ENCODE peak calls at places on chromosomes 5 and 9, in ten cellular contexts. One of them, this sample, is unnamed.

GRCh38 chr9:129072171-129072570 is 8.7 kb upstream of the DOLPP1 start:
- DNase-seq in HepG2: no peak
- DNase-seq in GM12878: no peak
- DNase-seq in SK-N-SH: no peak
- DNase-seq in H1: no peak
- DNase-seq in WTC11: no peak
- DNase-seq in NB4: no peak
- DNase-seq in HCT116: no peak
- DNase-seq in A549: no peak
- DNase-seq in K562: no peak
- DNase-seq in this sample: no peak

GRCh38 chr5:136526021-136526420 is 160.7 kb upstream of the TRPC7 start:
- DNase-seq in HCT116: no peak
- DNase-seq in SK-N-SH: no peak
- DNase-seq in GM12878: no peak
- DNase-seq in HepG2: no peak
- DNase-seq in A549: no peak
- DNase-seq in H1: no peak
- DNase-seq in WTC11: no peak
- DNase-seq in K562: no peak
- DNase-seq in NB4: no peak
- DNase-seq in this sample: no peak

GRCh38 chr5:139889410-139889809 is 93.8 kb downstream of the PSD2 start:
- DNase-seq in HepG2: no peak
- DNase-seq in HCT116: no peak
- DNase-seq in SK-N-SH: no peak
- DNase-seq in WTC11: no peak
- DNase-seq in H1: no peak
- DNase-seq in GM12878: no peak
- DNase-seq in A549: no peak
- DNase-seq in NB4: no peak
- DNase-seq in K562: no peak
- DNase-seq in this sample: no peak

GRCh38 chr5:72151169-72151568 is 43.9 kb downstream of the MAP1B start:
- DNase-seq in SK-N-SH: no peak
- DNase-seq in GM12878: no peak
- DNase-seq in HepG2: peak
- DNase-seq in HCT116: no peak
- DNase-seq in NB4: no peak
- DNase-seq in H1: no peak
- DNase-seq in WTC11: no peak
- DNase-seq in K562: no peak
- DNase-seq in A549: no peak
- DNase-seq in this sample: no peak

GRCh38 chr5:83927140-83927733 is 206.6 kb upstream of the HAPLN1 start:
- DNase-seq in HepG2: peak
- DNase-seq in A549: peak
- DNase-seq in SK-N-SH: peak
- DNase-seq in K562: peak
- DNase-seq in GM12878: no peak
- DNase-seq in NB4: peak
- DNase-seq in H1: peak
- DNase-seq in HCT116: peak
- DNase-seq in WTC11: peak
- DNase-seq in this sample: peak

GRCh38 chr9:121201045-121201737 is 478 bp downstream of the RAB14 start:
- DNase-seq in WTC11: peak
- DNase-seq in HCT116: no peak
- DNase-seq in NB4: peak
- DNase-seq in A549: no peak
- DNase-seq in GM12878: no peak
- DNase-seq in SK-N-SH: no peak
- DNase-seq in HepG2: no peak
- DNase-seq in H1: peak
- DNase-seq in K562: peak
- DNase-seq in this sample: peak

GRCh38 chr9:33800886-33801285 is 5.5 kb downstream of the PRSS3 start:
- DNase-seq in A549: no peak
- DNase-seq in GM12878: no peak
- DNase-seq in H1: no peak
- DNase-seq in WTC11: no peak
- DNase-seq in K562: no peak
- DNase-seq in NB4: no peak
- DNase-seq in HCT116: no peak
- DNase-seq in HepG2: no peak
- DNase-seq in SK-N-SH: no peak
- DNase-seq in this sample: peak

GRCh38 chr9:124285903-124286291 is 28.1 kb downstream of the NEK6 start:
- DNase-seq in HCT116: no peak
- DNase-seq in HepG2: no peak
- DNase-seq in NB4: peak
- DNase-seq in K562: peak
- DNase-seq in WTC11: no peak
- DNase-seq in H1: no peak
- DNase-seq in SK-N-SH: no peak
- DNase-seq in A549: peak
- DNase-seq in GM12878: peak
- DNase-seq in this sample: peak

GRCh38 chr9:133869674-133870419 is 122.3 kb downstream of the VAV2 start:
- DNase-seq in K562: peak
- DNase-seq in NB4: peak
- DNase-seq in H1: no peak
- DNase-seq in GM12878: no peak
- DNase-seq in HepG2: no peak
- DNase-seq in WTC11: no peak
- DNase-seq in SK-N-SH: peak
- DNase-seq in HCT116: no peak
- DNase-seq in A549: no peak
- DNase-seq in this sample: peak

GRCh38 chr9:101072259-101072658 is 43.7 kb downstream of the PLPPR1 start:
- DNase-seq in A549: no peak
- DNase-seq in HCT116: no peak
- DNase-seq in H1: no peak
- DNase-seq in GM12878: no peak
- DNase-seq in HepG2: no peak
- DNase-seq in K562: no peak
- DNase-seq in SK-N-SH: no peak
- DNase-seq in NB4: no peak
- DNase-seq in WTC11: no peak
- DNase-seq in this sample: no peak

GRCh38 chr9:83935276-83935890 is 14.2 kb upstream of the KIF27 start:
- DNase-seq in NB4: no peak
- DNase-seq in HCT116: no peak
- DNase-seq in GM12878: no peak
- DNase-seq in A549: no peak
- DNase-seq in HepG2: no peak
- DNase-seq in WTC11: no peak
- DNase-seq in SK-N-SH: no peak
- DNase-seq in H1: no peak
- DNase-seq in K562: no peak
- DNase-seq in this sample: peak

GRCh38 chr5:96821260-96821916 is 13.6 kb upstream of the ERAP1 start:
- DNase-seq in NB4: no peak
- DNase-seq in WTC11: no peak
- DNase-seq in H1: no peak
- DNase-seq in K562: no peak
- DNase-seq in SK-N-SH: no peak
- DNase-seq in HepG2: no peak
- DNase-seq in A549: no peak
- DNase-seq in GM12878: no peak
- DNase-seq in HCT116: no peak
- DNase-seq in this sample: peak

GRCh38 chr5:54616031-54616430 is 98.5 kb downstream of the SNX18 start:
- DNase-seq in HepG2: peak
- DNase-seq in WTC11: no peak
- DNase-seq in GM12878: no peak
- DNase-seq in A549: no peak
- DNase-seq in H1: no peak
- DNase-seq in NB4: peak
- DNase-seq in SK-N-SH: no peak
- DNase-seq in HCT116: no peak
- DNase-seq in K562: no peak
- DNase-seq in this sample: no peak

GRCh38 chr5:61386062-61386800 is 54.2 kb downstream of the ZSWIM6 start:
- DNase-seq in H1: no peak
- DNase-seq in HCT116: no peak
- DNase-seq in K562: no peak
- DNase-seq in A549: no peak
- DNase-seq in NB4: no peak
- DNase-seq in SK-N-SH: no peak
- DNase-seq in HepG2: peak
- DNase-seq in WTC11: no peak
- DNase-seq in GM12878: no peak
- DNase-seq in this sample: no peak

GRCh38 chr5:90871356-90871755 is 312.8 kb downstream of the ADGRV1 start:
- DNase-seq in WTC11: no peak
- DNase-seq in NB4: no peak
- DNase-seq in H1: no peak
- DNase-seq in SK-N-SH: no peak
- DNase-seq in A549: no peak
- DNase-seq in K562: no peak
- DNase-seq in GM12878: no peak
- DNase-seq in HepG2: no peak
- DNase-seq in HCT116: no peak
- DNase-seq in this sample: peak
- TF ChIP-seq MAX in WTC11: no peak
- TF ChIP-seq MAX in NB4: no peak
- TF ChIP-seq MAX in H1: no peak
- TF ChIP-seq MAX in SK-N-SH: no peak
- TF ChIP-seq MAX in A549: no peak
- TF ChIP-seq MAX in K562: no peak
- TF ChIP-seq MAX in GM12878: no peak
- TF ChIP-seq MAX in HepG2: no peak
- TF ChIP-seq MAX in HCT116: no peak
- TF ChIP-seq MAX in this sample: no peak

DNA sequence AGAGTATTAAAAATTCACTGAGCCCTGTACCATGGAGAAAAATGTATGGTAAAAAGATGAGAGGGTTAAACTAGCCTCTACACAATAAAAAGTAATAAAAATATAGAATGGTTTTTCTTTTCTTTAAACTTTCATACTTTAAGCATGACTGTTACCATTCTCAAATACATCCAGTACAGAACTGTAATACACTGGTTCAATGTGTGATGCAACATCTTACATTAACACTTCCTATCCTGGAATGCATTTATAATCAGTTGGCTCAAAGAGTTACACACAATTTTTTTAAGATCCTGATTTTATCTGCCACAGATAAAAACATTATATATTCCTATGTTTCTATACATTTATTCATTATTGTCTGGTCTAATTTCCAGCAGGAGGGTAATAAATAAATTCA is 4.7 kb downstream of the GNAQ start:
- DNase-seq in K562: no peak
- DNase-seq in NB4: peak
- DNase-seq in GM12878: no peak
- DNase-seq in SK-N-SH: no peak
- DNase-seq in WTC11: no peak
- DNase-seq in A549: no peak
- DNase-seq in HCT116: no peak
- DNase-seq in H1: no peak
- DNase-seq in HepG2: no peak
- DNase-seq in this sample: no peak
- TF ChIP-seq MAX in K562: no peak
- TF ChIP-seq MAX in NB4: no peak
- TF ChIP-seq MAX in GM12878: no peak
- TF ChIP-seq MAX in SK-N-SH: no peak
- TF ChIP-seq MAX in WTC11: no peak
- TF ChIP-seq MAX in A549: no peak
- TF ChIP-seq MAX in HCT116: no peak
- TF ChIP-seq MAX in H1: no peak
- TF ChIP-seq MAX in HepG2: no peak
- TF ChIP-seq MAX in this sample: no peak

DNA sequence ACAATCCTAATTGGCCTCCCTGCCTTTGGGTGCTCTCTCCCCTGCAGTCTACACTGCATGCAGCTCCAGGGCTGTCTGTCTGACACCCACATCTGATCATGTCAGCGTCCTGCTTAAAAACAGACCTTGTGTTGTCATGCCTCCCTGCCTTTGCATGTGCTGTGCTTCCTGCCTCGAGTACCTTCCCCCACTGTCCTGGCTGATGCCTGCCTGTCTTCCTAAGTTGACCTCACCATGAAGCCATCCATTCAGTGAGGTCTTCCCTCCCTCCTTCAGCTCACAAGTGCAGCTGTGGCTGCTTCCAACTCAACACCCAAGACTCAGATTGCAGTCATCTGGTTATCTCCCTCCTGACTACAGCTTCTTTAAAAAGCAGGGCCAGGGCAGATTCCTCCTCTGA is 5.5 kb downstream of the ANGPTL2 start:
- DNase-seq in SK-N-SH: no peak
- DNase-seq in HCT116: no peak
- DNase-seq in GM12878: no peak
- DNase-seq in WTC11: no peak
- DNase-seq in A549: no peak
- DNase-seq in K562: no peak
- DNase-seq in NB4: peak
- DNase-seq in H1: no peak
- DNase-seq in HepG2: no peak
- DNase-seq in this sample: no peak
- TF ChIP-seq MAX in SK-N-SH: no peak
- TF ChIP-seq MAX in HCT116: no peak
- TF ChIP-seq MAX in GM12878: no peak
- TF ChIP-seq MAX in WTC11: no peak
- TF ChIP-seq MAX in A549: no peak
- TF ChIP-seq MAX in K562: no peak
- TF ChIP-seq MAX in NB4: peak
- TF ChIP-seq MAX in H1: no peak
- TF ChIP-seq MAX in HepG2: no peak
- TF ChIP-seq MAX in this sample: no peak

DNA sequence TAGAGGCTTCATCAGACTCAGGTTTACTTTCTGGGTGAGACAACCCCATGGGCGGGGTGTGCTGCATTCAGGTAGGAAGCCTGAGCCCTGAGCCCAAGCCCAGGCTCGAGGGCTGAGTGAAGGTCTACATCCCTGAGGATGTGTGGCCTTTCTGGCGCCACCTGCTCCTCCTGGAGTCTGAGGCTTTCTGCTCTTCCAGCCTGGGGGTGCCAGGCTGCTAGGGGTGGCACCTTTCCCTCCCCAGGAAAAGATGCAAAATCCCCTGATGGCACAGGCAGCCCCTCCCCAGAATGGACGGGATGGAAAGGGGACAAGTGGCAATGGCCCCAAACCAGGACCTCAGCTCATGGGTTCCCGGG is 44.4 kb upstream of the PRRC2B start:
- DNase-seq in K562: no peak
- DNase-seq in SK-N-SH: no peak
- DNase-seq in HepG2: no peak
- DNase-seq in H1: no peak
- DNase-seq in A549: no peak
- DNase-seq in WTC11: no peak
- DNase-seq in HCT116: no peak
- DNase-seq in GM12878: no peak
- DNase-seq in NB4: no peak
- DNase-seq in this sample: no peak
- TF ChIP-seq MAX in K562: no peak
- TF ChIP-seq MAX in SK-N-SH: no peak
- TF ChIP-seq MAX in HepG2: no peak
- TF ChIP-seq MAX in H1: no peak
- TF ChIP-seq MAX in A549: no peak
- TF ChIP-seq MAX in WTC11: no peak
- TF ChIP-seq MAX in HCT116: no peak
- TF ChIP-seq MAX in GM12878: no peak
- TF ChIP-seq MAX in NB4: no peak
- TF ChIP-seq MAX in this sample: no peak

This sample was measured in endothelial cell of umbilical vein.